ENCODE peak calls at places on chromosome 15, in four cellular contexts. J is NCI-H1436, G is bronchial epithelial cell, N is neuronal stem cell. Q is an unnamed sample.

GRCh38 chr15:85048430-85048829 is 66.8 kb downstream of the PDE8A start:
- DNase-seq in J (no peak), G (peak; percentile 33), N (no peak), Q (no peak)

GRCh38 chr15:69807752-69808151 is 290.0 kb downstream of the TLE3 start:
- DNase-seq in J (no peak), G (no peak), N (no peak), Q (peak; percentile 66)

GRCh38 chr15:90620379-90621134 is 90.8 kb downstream of the CRTC3 start:
- DNase-seq in J (no peak), G (no peak), N (no peak), Q (no peak)

GRCh38 chr15:36614016-36614415 is 34.6 kb downstream of the CDIN1 start:
- DNase-seq in J (no peak), G (no peak), N (no peak), Q (no peak)

GRCh38 chr15:74178326-74179100 is 5.0 kb downstream of the ISLR start:
- DNase-seq in J (no peak), G (no peak), N (no peak), Q (no peak)

GRCh38 chr15:96350884-96351639 is 20.6 kb downstream of the NR2F2 start:
- DNase-seq in J (no peak), G (no peak), N (no peak), Q (no peak)

GRCh38 chr15:35705885-35706590 is 160.1 kb upstream of the DPH6 start:
- DNase-seq in J (no peak), G (no peak), N (no peak), Q (peak; percentile 53)

GRCh38 chr15:98854496-98854895 is 153.1 kb downstream of the PGPEP1L start:
- DNase-seq in J (no peak), G (no peak), N (no peak), Q (peak; percentile 75)

GRCh38 chr15:68557469-68558317 is 21.1 kb upstream of the CORO2B start:
- DNase-seq in J (no peak), G (no peak), N (no peak), Q (no peak)

GRCh38 chr15:100627789-100628395 is 25.5 kb downstream of the ASB7 start:
- DNase-seq in J (no peak), G (peak; percentile 82), N (peak; percentile 61), Q (peak; percentile 83)